ENCODE peak calls at places on chromosomes 11 and 22, in eight cellular contexts. One of them, this sample, is unnamed.

GRCh38 chr11:74141274-74141695 is 29.5 kb downstream of the C2CD3 start:
- DNase-seq in CD8-positive, alpha-beta memory T cell: no peak
- DNase-seq in psoas muscle: no peak
- DNase-seq in fibroblast of the aortic adventitia: no peak
- DNase-seq in transverse colon: peak; percentile 17
- DNase-seq in A549: no peak
- DNase-seq in fibroblast of lung: peak; percentile 83
- DNase-seq in PC-3: peak; percentile 83
- DNase-seq in this sample: no peak

GRCh38 chr11:22787565-22788162 is 41.9 kb downstream of the SVIP start:
- DNase-seq in PC-3: peak; percentile 53
- DNase-seq in transverse colon: peak; percentile 10
- DNase-seq in psoas muscle: no peak
- DNase-seq in CD8-positive, alpha-beta memory T cell: no peak
- DNase-seq in fibroblast of lung: peak; percentile 30
- DNase-seq in fibroblast of the aortic adventitia: peak; percentile 76
- DNase-seq in A549: peak; percentile 8
- DNase-seq in this sample: peak; percentile 46

GRCh38 chr11:20008870-20009644 is 151.2 kb downstream of the DBX1 start:
- DNase-seq in psoas muscle: no peak
- DNase-seq in PC-3: no peak
- DNase-seq in fibroblast of lung: no peak
- DNase-seq in A549: no peak
- DNase-seq in CD8-positive, alpha-beta memory T cell: no peak
- DNase-seq in transverse colon: no peak
- DNase-seq in fibroblast of the aortic adventitia: no peak
- DNase-seq in this sample: no peak

GRCh38 chr11:17277024-17277584 is 565 bp downstream of the NUCB2 start:
- DNase-seq in transverse colon: no peak
- DNase-seq in fibroblast of the aortic adventitia: peak; percentile 62
- DNase-seq in PC-3: peak; percentile 48
- DNase-seq in CD8-positive, alpha-beta memory T cell: no peak
- DNase-seq in A549: peak; percentile 34
- DNase-seq in psoas muscle: no peak
- DNase-seq in fibroblast of lung: peak; percentile 65
- DNase-seq in this sample: no peak

GRCh38 chr11:62125316-62125715 is 1.5 kb downstream of the INCENP start:
- DNase-seq in psoas muscle: no peak
- DNase-seq in transverse colon: no peak
- DNase-seq in CD8-positive, alpha-beta memory T cell: no peak
- DNase-seq in A549: no peak
- DNase-seq in fibroblast of the aortic adventitia: no peak
- DNase-seq in PC-3: peak; percentile 12
- DNase-seq in fibroblast of lung: no peak
- DNase-seq in this sample: no peak

GRCh38 chr22:23970201-23970641 is 3.5 kb downstream of the DDTL start:
- DNase-seq in psoas muscle: no peak
- DNase-seq in A549: no peak
- DNase-seq in fibroblast of lung: no peak
- DNase-seq in CD8-positive, alpha-beta memory T cell: no peak
- DNase-seq in transverse colon: no peak
- DNase-seq in fibroblast of the aortic adventitia: no peak
- DNase-seq in PC-3: no peak
- DNase-seq in this sample: no peak

GRCh38 chr11:12606597-12606996 is 67.6 kb upstream of the TEAD1 start:
- DNase-seq in fibroblast of lung: peak; percentile 91
- DNase-seq in CD8-positive, alpha-beta memory T cell: no peak
- DNase-seq in psoas muscle: no peak
- DNase-seq in PC-3: peak; percentile 25
- DNase-seq in fibroblast of the aortic adventitia: peak; percentile 92
- DNase-seq in A549: no peak
- DNase-seq in transverse colon: no peak
- DNase-seq in this sample: no peak

GRCh38 chr11:130071211-130071712 is 1.6 kb downstream of the APLP2 start:
- DNase-seq in A549: peak; percentile 5
- DNase-seq in psoas muscle: no peak
- DNase-seq in PC-3: peak; percentile 66
- DNase-seq in fibroblast of the aortic adventitia: peak; percentile 53
- DNase-seq in CD8-positive, alpha-beta memory T cell: no peak
- DNase-seq in fibroblast of lung: peak; percentile 57
- DNase-seq in transverse colon: no peak
- DNase-seq in this sample: no peak

GRCh38 chr22:32421484-32421883 is 9.4 kb upstream of the RTCB start:
- DNase-seq in transverse colon: no peak
- DNase-seq in fibroblast of lung: no peak
- DNase-seq in psoas muscle: no peak
- DNase-seq in CD8-positive, alpha-beta memory T cell: no peak
- DNase-seq in A549: no peak
- DNase-seq in PC-3: no peak
- DNase-seq in fibroblast of the aortic adventitia: no peak
- DNase-seq in this sample: no peak
- H3K4me3 ChIP-seq in transverse colon: no peak overlapping the region
- H3K4me3 ChIP-seq in fibroblast of lung: no peak overlapping the region
- H3K4me3 ChIP-seq in psoas muscle: no peak overlapping the region
- H3K4me3 ChIP-seq in CD8-positive, alpha-beta memory T cell: no peak overlapping the region
- H3K4me3 ChIP-seq in A549: no peak overlapping the region
- H3K4me3 ChIP-seq in PC-3: no peak overlapping the region
- H3K4me3 ChIP-seq in fibroblast of the aortic adventitia: no peak overlapping the region
- H3K4me3 ChIP-seq in this sample: no peak overlapping the region

DNA sequence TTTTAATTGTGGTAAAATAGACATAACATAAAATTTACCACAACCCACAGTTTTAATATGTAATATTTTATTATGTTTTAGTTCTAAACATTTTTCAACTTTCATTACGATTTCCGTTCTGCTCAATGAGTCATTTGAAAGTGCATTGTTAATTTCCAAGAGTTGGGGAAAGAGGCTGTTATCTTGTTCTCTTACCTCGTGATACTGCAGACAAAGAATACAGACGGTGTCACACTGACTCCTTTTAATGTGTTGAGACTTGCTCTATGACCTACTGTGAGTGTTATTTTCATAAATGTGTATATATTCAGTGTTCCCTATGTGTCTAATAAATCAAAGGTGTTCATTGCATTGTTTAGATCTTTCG is 10.8 kb upstream of the RAC2 start:
- DNase-seq in fibroblast of the aortic adventitia: peak; percentile 76
- DNase-seq in transverse colon: no peak
- DNase-seq in psoas muscle: no peak
- DNase-seq in A549: no peak
- DNase-seq in fibroblast of lung: peak; percentile 77
- DNase-seq in PC-3: peak; percentile 11
- DNase-seq in CD8-positive, alpha-beta memory T cell: no peak
- DNase-seq in this sample: no peak
- H3K4me3 ChIP-seq in fibroblast of the aortic adventitia: no peak overlapping the region
- H3K4me3 ChIP-seq in transverse colon: no peak overlapping the region
- H3K4me3 ChIP-seq in psoas muscle: no peak overlapping the region
- H3K4me3 ChIP-seq in A549: no peak overlapping the region
- H3K4me3 ChIP-seq in fibroblast of lung: no peak overlapping the region
- H3K4me3 ChIP-seq in PC-3: no peak overlapping the region
- H3K4me3 ChIP-seq in CD8-positive, alpha-beta memory T cell: no peak overlapping the region
- H3K4me3 ChIP-seq in this sample: no peak overlapping the region

GRCh38 chr11:86228967-86229330 is 15.6 kb upstream of the EED start:
- DNase-seq in fibroblast of lung: no peak
- DNase-seq in fibroblast of the aortic adventitia: no peak
- DNase-seq in PC-3: peak; percentile 24
- DNase-seq in A549: no peak
- DNase-seq in CD8-positive, alpha-beta memory T cell: no peak
- DNase-seq in transverse colon: no peak
- DNase-seq in psoas muscle: no peak
- DNase-seq in this sample: no peak
- H3K4me3 ChIP-seq in fibroblast of lung: no peak overlapping the region
- H3K4me3 ChIP-seq in fibroblast of the aortic adventitia: no peak overlapping the region
- H3K4me3 ChIP-seq in PC-3: no peak overlapping the region
- H3K4me3 ChIP-seq in A549: no peak overlapping the region
- H3K4me3 ChIP-seq in CD8-positive, alpha-beta memory T cell: no peak overlapping the region
- H3K4me3 ChIP-seq in transverse colon: no peak overlapping the region
- H3K4me3 ChIP-seq in psoas muscle: no peak overlapping the region
- H3K4me3 ChIP-seq in this sample: no peak overlapping the region

DNA sequence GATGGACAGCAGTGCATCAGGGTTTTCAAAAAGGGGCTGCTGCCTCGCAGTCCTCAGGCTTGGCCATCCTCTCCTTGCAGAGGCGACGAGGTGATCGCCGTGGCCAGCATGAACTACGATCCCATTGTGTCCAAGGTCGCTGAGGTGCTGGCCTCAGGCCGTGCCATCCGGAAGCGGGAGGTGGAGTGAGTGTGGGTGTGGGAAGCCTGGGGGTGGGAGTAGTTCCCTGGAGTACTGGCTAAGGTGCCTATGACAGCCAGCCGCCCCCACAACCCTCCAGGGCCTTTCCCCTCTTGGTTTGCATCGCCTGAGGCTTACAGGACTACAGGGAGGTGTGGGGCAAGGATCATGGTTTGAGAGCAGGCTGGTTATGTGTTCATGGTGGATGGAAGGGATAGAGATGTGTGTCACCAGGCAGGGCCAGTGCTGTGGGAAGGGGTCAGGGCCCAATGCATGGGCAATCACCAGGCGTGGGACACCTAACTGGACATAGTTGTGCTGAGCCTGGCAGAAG is 2.1 kb upstream of the LZTR1 start:
- DNase-seq in PC-3: no peak
- DNase-seq in CD8-positive, alpha-beta memory T cell: no peak
- DNase-seq in fibroblast of the aortic adventitia: no peak
- DNase-seq in transverse colon: no peak
- DNase-seq in A549: no peak
- DNase-seq in fibroblast of lung: no peak
- DNase-seq in psoas muscle: no peak
- DNase-seq in this sample: no peak
- H3K4me3 ChIP-seq in PC-3: no peak overlapping the region
- H3K4me3 ChIP-seq in CD8-positive, alpha-beta memory T cell: no peak overlapping the region
- H3K4me3 ChIP-seq in fibroblast of the aortic adventitia: no peak overlapping the region
- H3K4me3 ChIP-seq in transverse colon: no peak overlapping the region
- H3K4me3 ChIP-seq in A549: no peak overlapping the region
- H3K4me3 ChIP-seq in fibroblast of lung: peak overlapping the region; percentile 6
- H3K4me3 ChIP-seq in psoas muscle: peak overlapping the region; percentile 48
- H3K4me3 ChIP-seq in this sample: no peak overlapping the region

DNA sequence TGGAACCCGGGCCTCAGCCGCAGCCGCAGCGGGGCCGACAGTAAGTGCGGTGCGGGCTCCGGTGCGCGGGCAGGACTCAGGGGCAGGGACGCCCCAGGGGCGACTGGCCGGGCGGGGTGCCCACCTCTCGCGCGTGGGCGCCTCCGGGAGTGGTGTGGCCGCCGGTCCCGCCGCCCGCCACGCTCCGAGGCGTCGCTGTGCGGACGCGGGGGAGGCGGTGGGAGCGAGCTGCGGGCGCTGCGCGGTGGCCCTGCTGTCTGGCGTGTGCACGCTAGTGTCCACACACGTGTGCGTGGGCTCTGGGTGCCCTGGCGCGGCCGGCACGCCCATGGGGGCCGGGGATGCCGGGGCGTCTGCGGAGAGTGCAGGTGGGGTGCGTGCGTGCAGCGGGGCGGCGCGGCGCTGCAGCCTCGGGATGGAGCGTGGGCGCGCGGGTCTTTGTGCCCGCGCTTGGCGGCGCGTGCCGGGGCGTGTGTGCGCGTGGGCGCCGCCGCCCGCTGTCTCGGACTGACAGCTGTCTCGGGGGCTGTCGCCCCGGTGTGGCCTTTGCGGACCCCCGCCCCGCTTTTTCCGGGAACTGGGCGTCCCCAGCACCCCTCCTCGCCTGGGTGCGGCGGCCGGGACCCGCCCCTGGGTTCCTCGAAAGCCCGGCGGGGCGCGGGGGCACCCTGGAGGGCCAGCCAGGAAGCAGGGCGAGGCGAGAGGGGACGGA is 800 bp downstream of the KCNK4 start:
- DNase-seq in CD8-positive, alpha-beta memory T cell: no peak
- DNase-seq in fibroblast of lung: no peak
- DNase-seq in transverse colon: no peak
- DNase-seq in PC-3: no peak
- DNase-seq in A549: no peak
- DNase-seq in fibroblast of the aortic adventitia: no peak
- DNase-seq in psoas muscle: no peak
- DNase-seq in this sample: no peak
- H3K4me3 ChIP-seq in CD8-positive, alpha-beta memory T cell: no peak overlapping the region
- H3K4me3 ChIP-seq in fibroblast of lung: no peak overlapping the region
- H3K4me3 ChIP-seq in transverse colon: peak overlapping the region; percentile 27
- H3K4me3 ChIP-seq in PC-3: peak overlapping the region; percentile 56
- H3K4me3 ChIP-seq in A549: no peak overlapping the region
- H3K4me3 ChIP-seq in fibroblast of the aortic adventitia: peak overlapping the region; percentile 40
- H3K4me3 ChIP-seq in psoas muscle: peak overlapping the region; percentile 58
- H3K4me3 ChIP-seq in this sample: peak overlapping the region; percentile 5

GRCh38 chr11:66593650-66594049 is 665 bp downstream of the CCS start:
- DNase-seq in A549: no peak
- DNase-seq in transverse colon: no peak
- DNase-seq in psoas muscle: no peak
- DNase-seq in PC-3: no peak
- DNase-seq in CD8-positive, alpha-beta memory T cell: no peak
- DNase-seq in fibroblast of the aortic adventitia: no peak
- DNase-seq in fibroblast of lung: no peak
- DNase-seq in this sample: no peak
- H3K4me3 ChIP-seq in A549: peak overlapping the region; percentile 68
- H3K4me3 ChIP-seq in transverse colon: peak overlapping the region; percentile 51
- H3K4me3 ChIP-seq in psoas muscle: peak overlapping the region; percentile 92
- H3K4me3 ChIP-seq in PC-3: peak overlapping the region; percentile 77
- H3K4me3 ChIP-seq in CD8-positive, alpha-beta memory T cell: peak overlapping the region; percentile 96
- H3K4me3 ChIP-seq in fibroblast of the aortic adventitia: peak overlapping the region; percentile 84
- H3K4me3 ChIP-seq in fibroblast of lung: peak overlapping the region; percentile 92
- H3K4me3 ChIP-seq in this sample: peak overlapping the region; percentile 49

This sample was measured in Peyer's patch.